ENCODE peak calls at places on chromosomes 3 and 15, in nine cellular contexts. One of them, this sample, is unnamed.

GRCh38 chr15:101490922-101491738 is 1.6 kb upstream of the PCSK6 start:
- DNase-seq in fibroblast of lung: no peak
- DNase-seq in A549: no peak
- DNase-seq in bronchial epithelial cell: peak; percentile 26
- DNase-seq in breast epithelium: no peak
- DNase-seq in GM12878: no peak
- DNase-seq in GM12865: no peak
- DNase-seq in ascending aorta: peak; percentile 45
- DNase-seq in cardiac fibroblast: peak; percentile 6
- DNase-seq in this sample: no peak

GRCh38 chr3:50539887-50540286 is 27.7 kb downstream of the C3orf18 start:
- DNase-seq in fibroblast of lung: no peak
- DNase-seq in A549: no peak
- DNase-seq in bronchial epithelial cell: peak; percentile 53
- DNase-seq in breast epithelium: peak; percentile 65
- DNase-seq in GM12878: no peak
- DNase-seq in GM12865: no peak
- DNase-seq in ascending aorta: no peak
- DNase-seq in cardiac fibroblast: no peak
- DNase-seq in this sample: no peak

GRCh38 chr15:52649686-52650085 is 29.5 kb downstream of the ATOSA start:
- DNase-seq in fibroblast of lung: no peak
- DNase-seq in A549: no peak
- DNase-seq in bronchial epithelial cell: no peak
- DNase-seq in breast epithelium: no peak
- DNase-seq in GM12878: no peak
- DNase-seq in GM12865: no peak
- DNase-seq in ascending aorta: no peak
- DNase-seq in cardiac fibroblast: peak; percentile 57
- DNase-seq in this sample: no peak

GRCh38 chr3:12822725-12823373 is 18.5 kb downstream of the RPL32 start:
- DNase-seq in fibroblast of lung: no peak
- DNase-seq in A549: peak; percentile 53
- DNase-seq in bronchial epithelial cell: peak; percentile 57
- DNase-seq in breast epithelium: no peak
- DNase-seq in GM12878: no peak
- DNase-seq in GM12865: no peak
- DNase-seq in ascending aorta: no peak
- DNase-seq in cardiac fibroblast: peak; percentile 50
- DNase-seq in this sample: no peak

GRCh38 chr15:91866371-91866905 is 12.9 kb downstream of the SLCO3A1 start:
- DNase-seq in fibroblast of lung: peak; percentile 75
- DNase-seq in A549: no peak
- DNase-seq in bronchial epithelial cell: peak; percentile 89
- DNase-seq in breast epithelium: peak; percentile 88
- DNase-seq in GM12878: no peak
- DNase-seq in GM12865: no peak
- DNase-seq in ascending aorta: no peak
- DNase-seq in cardiac fibroblast: no peak
- DNase-seq in this sample: no peak

GRCh38 chr3:26191556-26191955 is 401.7 kb downstream of the OXSM start:
- DNase-seq in fibroblast of lung: no peak
- DNase-seq in A549: no peak
- DNase-seq in bronchial epithelial cell: no peak
- DNase-seq in breast epithelium: no peak
- DNase-seq in GM12878: no peak
- DNase-seq in GM12865: no peak
- DNase-seq in ascending aorta: no peak
- DNase-seq in cardiac fibroblast: no peak
- DNase-seq in this sample: no peak

GRCh38 chr15:79635149-79635771 is 203.1 kb downstream of the MINAR1 start:
- DNase-seq in fibroblast of lung: no peak
- DNase-seq in A549: no peak
- DNase-seq in bronchial epithelial cell: no peak
- DNase-seq in breast epithelium: no peak
- DNase-seq in GM12878: no peak
- DNase-seq in GM12865: no peak
- DNase-seq in ascending aorta: no peak
- DNase-seq in cardiac fibroblast: no peak
- DNase-seq in this sample: no peak

GRCh38 chr3:155647988-155648591 is 96.8 kb downstream of the PLCH1 start:
- DNase-seq in fibroblast of lung: no peak
- DNase-seq in A549: no peak
- DNase-seq in bronchial epithelial cell: no peak
- DNase-seq in breast epithelium: no peak
- DNase-seq in GM12878: no peak
- DNase-seq in GM12865: no peak
- DNase-seq in ascending aorta: no peak
- DNase-seq in cardiac fibroblast: no peak
- DNase-seq in this sample: no peak

GRCh38 chr3:9352917-9353823 is 9.7 kb upstream of the THUMPD3 start:
- DNase-seq in fibroblast of lung: peak; percentile 62
- DNase-seq in A549: peak; percentile 71
- DNase-seq in bronchial epithelial cell: peak; percentile 71
- DNase-seq in breast epithelium: peak; percentile 50
- DNase-seq in GM12878: peak; percentile 9
- DNase-seq in GM12865: peak; percentile 58
- DNase-seq in ascending aorta: peak; percentile 80
- DNase-seq in cardiac fibroblast: peak; percentile 79
- DNase-seq in this sample: peak; percentile 64

GRCh38 chr3:170437696-170438407 is 19.2 kb downstream of the CLDN11 start:
- DNase-seq in fibroblast of lung: no peak
- DNase-seq in A549: no peak
- DNase-seq in bronchial epithelial cell: no peak
- DNase-seq in breast epithelium: no peak
- DNase-seq in GM12878: no peak
- DNase-seq in GM12865: no peak
- DNase-seq in ascending aorta: no peak
- DNase-seq in cardiac fibroblast: no peak
- DNase-seq in this sample: no peak

GRCh38 chr3:16378415-16378814 is 113.4 kb downstream of the OXNAD1 start:
- DNase-seq in fibroblast of lung: no peak
- DNase-seq in A549: no peak
- DNase-seq in bronchial epithelial cell: no peak
- DNase-seq in breast epithelium: no peak
- DNase-seq in GM12878: no peak
- DNase-seq in GM12865: peak; percentile 21
- DNase-seq in ascending aorta: no peak
- DNase-seq in cardiac fibroblast: no peak
- DNase-seq in this sample: no peak

GRCh38 chr15:38611228-38611627 is 46.6 kb upstream of the RASGRP1 start:
- DNase-seq in fibroblast of lung: no peak
- DNase-seq in A549: no peak
- DNase-seq in bronchial epithelial cell: no peak
- DNase-seq in breast epithelium: no peak
- DNase-seq in GM12878: no peak
- DNase-seq in GM12865: no peak
- DNase-seq in ascending aorta: no peak
- DNase-seq in cardiac fibroblast: no peak
- DNase-seq in this sample: no peak

GRCh38 chr3:197256836-197257444 is 41.5 kb downstream of the DLG1 start:
- DNase-seq in fibroblast of lung: peak; percentile 49
- DNase-seq in A549: no peak
- DNase-seq in bronchial epithelial cell: peak; percentile 57
- DNase-seq in breast epithelium: no peak
- DNase-seq in GM12878: no peak
- DNase-seq in GM12865: peak; percentile 65
- DNase-seq in ascending aorta: no peak
- DNase-seq in cardiac fibroblast: peak; percentile 77
- DNase-seq in this sample: peak; percentile 12
- TF ChIP-seq CTCF in fibroblast of lung: peak; percentile 62
- TF ChIP-seq CTCF in A549: peak; percentile 62
- TF ChIP-seq CTCF in bronchial epithelial cell: peak; percentile 34
- TF ChIP-seq CTCF in breast epithelium: peak; percentile 69
- TF ChIP-seq CTCF in GM12878: peak; percentile 56
- TF ChIP-seq CTCF in GM12865: peak; percentile 42
- TF ChIP-seq CTCF in ascending aorta: peak; percentile 70
- TF ChIP-seq CTCF in cardiac fibroblast: peak; percentile 56
- TF ChIP-seq CTCF in this sample: peak; percentile 24

GRCh38 chr15:80695099-80695910 is at the start of gene ABHD17C:
- DNase-seq in fibroblast of lung: peak; percentile 72
- DNase-seq in A549: peak; percentile 60
- DNase-seq in bronchial epithelial cell: no peak
- DNase-seq in breast epithelium: peak; percentile 18
- DNase-seq in GM12878: no peak
- DNase-seq in GM12865: peak; percentile 70
- DNase-seq in ascending aorta: peak; percentile 69
- DNase-seq in cardiac fibroblast: peak; percentile 69
- DNase-seq in this sample: peak; percentile 84

GRCh38 chr15:80697316-80697715 is 2.2 kb downstream of the ABHD17C start:
- DNase-seq in fibroblast of lung: no peak
- DNase-seq in A549: no peak
- DNase-seq in bronchial epithelial cell: no peak
- DNase-seq in breast epithelium: no peak
- DNase-seq in GM12878: no peak
- DNase-seq in GM12865: no peak
- DNase-seq in ascending aorta: no peak
- DNase-seq in cardiac fibroblast: no peak
- DNase-seq in this sample: no peak

GRCh38 chr15:80693682-80694623 is 1.2 kb upstream of the ABHD17C start:
- DNase-seq in fibroblast of lung: no peak
- DNase-seq in A549: peak; percentile 32
- DNase-seq in bronchial epithelial cell: no peak
- DNase-seq in breast epithelium: no peak
- DNase-seq in GM12878: no peak
- DNase-seq in GM12865: peak; percentile 17
- DNase-seq in ascending aorta: no peak
- DNase-seq in cardiac fibroblast: no peak
- DNase-seq in this sample: no peak

GRCh38 chr15:80694624-80695098 is 449 bp upstream of the ABHD17C start:
- DNase-seq in fibroblast of lung: peak; percentile 48
- DNase-seq in A549: peak; percentile 72
- DNase-seq in bronchial epithelial cell: no peak
- DNase-seq in breast epithelium: no peak
- DNase-seq in GM12878: no peak
- DNase-seq in GM12865: peak; percentile 48
- DNase-seq in ascending aorta: no peak
- DNase-seq in cardiac fibroblast: peak; percentile 50
- DNase-seq in this sample: peak; percentile 31

DNA sequence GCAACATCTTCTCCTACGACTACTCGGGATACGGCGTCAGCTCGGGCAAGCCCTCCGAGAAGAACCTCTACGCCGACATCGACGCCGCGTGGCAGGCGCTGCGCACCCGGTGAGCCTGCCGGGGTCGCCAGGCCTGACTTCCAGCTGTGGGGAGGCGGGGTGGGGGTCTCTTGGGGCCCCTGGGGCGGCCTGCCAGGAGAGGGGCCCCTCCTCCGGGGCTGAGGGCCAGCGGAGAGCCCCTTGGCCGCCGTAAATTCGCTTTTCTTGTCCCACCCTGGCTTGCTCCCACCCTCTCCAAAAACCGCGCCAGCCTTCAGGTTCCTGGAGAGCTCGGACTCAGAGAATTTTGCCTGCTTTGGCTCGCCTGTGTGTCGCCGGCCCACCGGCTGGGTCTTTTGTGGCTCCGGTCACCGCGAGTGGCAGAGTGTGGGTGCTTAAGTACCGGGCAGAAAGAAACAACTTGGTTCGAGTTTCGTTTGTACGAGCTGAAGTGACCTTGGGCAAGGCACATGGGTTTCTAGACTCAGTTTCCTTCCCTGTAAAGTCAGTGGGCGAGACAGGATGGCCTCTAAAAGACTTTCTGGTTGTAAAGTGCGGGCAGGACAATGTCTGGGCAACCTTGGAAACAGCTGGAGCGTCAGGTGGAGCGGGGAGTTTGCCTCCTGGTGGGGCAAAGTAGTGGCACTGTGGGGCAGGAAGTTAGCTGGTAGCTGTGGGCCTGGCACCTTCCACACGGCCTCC is 971 bp downstream of the ABHD17C start:
- DNase-seq in fibroblast of lung: peak; percentile 22
- DNase-seq in A549: peak; percentile 94
- DNase-seq in bronchial epithelial cell: peak; percentile 51
- DNase-seq in breast epithelium: peak; percentile 20
- DNase-seq in GM12878: no peak
- DNase-seq in GM12865: peak; percentile 16
- DNase-seq in ascending aorta: no peak
- DNase-seq in cardiac fibroblast: peak; percentile 34
- DNase-seq in this sample: no peak
- TF ChIP-seq CTCF in fibroblast of lung: peak; percentile 40
- TF ChIP-seq CTCF in A549: peak; percentile 40
- TF ChIP-seq CTCF in bronchial epithelial cell: peak; percentile 85
- TF ChIP-seq CTCF in breast epithelium: peak; percentile 22
- TF ChIP-seq CTCF in GM12878: peak; percentile 17
- TF ChIP-seq CTCF in GM12865: no peak
- TF ChIP-seq CTCF in ascending aorta: no peak
- TF ChIP-seq CTCF in cardiac fibroblast: peak; percentile 41
- TF ChIP-seq CTCF in this sample: no peak

GRCh38 chr15:35545316-35545824 is 595 bp downstream of the DPH6 start:
- DNase-seq in fibroblast of lung: peak; percentile 72
- DNase-seq in A549: peak; percentile 5
- DNase-seq in bronchial epithelial cell: peak; percentile 48
- DNase-seq in breast epithelium: no peak
- DNase-seq in GM12878: peak; percentile 16
- DNase-seq in GM12865: peak; percentile 63
- DNase-seq in ascending aorta: peak; percentile 78
- DNase-seq in cardiac fibroblast: peak; percentile 70
- DNase-seq in this sample: peak; percentile 6

GRCh38 chr15:35546581-35547381 is 816 bp upstream of the DPH6 start:
- DNase-seq in fibroblast of lung: peak; percentile 12
- DNase-seq in A549: no peak
- DNase-seq in bronchial epithelial cell: no peak
- DNase-seq in breast epithelium: no peak
- DNase-seq in GM12878: no peak
- DNase-seq in GM12865: no peak
- DNase-seq in ascending aorta: no peak
- DNase-seq in cardiac fibroblast: no peak
- DNase-seq in this sample: no peak

GRCh38 chr15:35547775-35548364 is 1.9 kb upstream of the DPH6 start:
- DNase-seq in fibroblast of lung: no peak
- DNase-seq in A549: no peak
- DNase-seq in bronchial epithelial cell: no peak
- DNase-seq in breast epithelium: no peak
- DNase-seq in GM12878: no peak
- DNase-seq in GM12865: peak; percentile 2
- DNase-seq in ascending aorta: no peak
- DNase-seq in cardiac fibroblast: no peak
- DNase-seq in this sample: no peak

GRCh38 chr15:35548435-35548834 is 2.5 kb upstream of the DPH6 start:
- DNase-seq in fibroblast of lung: peak; percentile 17
- DNase-seq in A549: no peak
- DNase-seq in bronchial epithelial cell: peak; percentile 33
- DNase-seq in breast epithelium: no peak
- DNase-seq in GM12878: no peak
- DNase-seq in GM12865: no peak
- DNase-seq in ascending aorta: no peak
- DNase-seq in cardiac fibroblast: peak; percentile 4
- DNase-seq in this sample: no peak

GRCh38 chr15:35545825-35546580 is at the start of gene DPH6:
- DNase-seq in fibroblast of lung: peak; percentile 86
- DNase-seq in A549: peak; percentile 14
- DNase-seq in bronchial epithelial cell: peak; percentile 65
- DNase-seq in breast epithelium: peak; percentile 60
- DNase-seq in GM12878: peak; percentile 46
- DNase-seq in GM12865: peak; percentile 94
- DNase-seq in ascending aorta: peak; percentile 90
- DNase-seq in cardiac fibroblast: peak; percentile 83
- DNase-seq in this sample: peak; percentile 81
- TF ChIP-seq CTCF in fibroblast of lung: peak; percentile 8
- TF ChIP-seq CTCF in A549: no peak
- TF ChIP-seq CTCF in bronchial epithelial cell: no peak
- TF ChIP-seq CTCF in breast epithelium: no peak
- TF ChIP-seq CTCF in GM12878: no peak
- TF ChIP-seq CTCF in GM12865: no peak
- TF ChIP-seq CTCF in ascending aorta: no peak
- TF ChIP-seq CTCF in cardiac fibroblast: peak; percentile 0
- TF ChIP-seq CTCF in this sample: no peak

GRCh38 chr3:195909294-195909644 is 918 bp upstream of the TNK2 start:
- DNase-seq in fibroblast of lung: no peak
- DNase-seq in A549: peak; percentile 18
- DNase-seq in bronchial epithelial cell: no peak
- DNase-seq in breast epithelium: no peak
- DNase-seq in GM12878: no peak
- DNase-seq in GM12865: no peak
- DNase-seq in ascending aorta: no peak
- DNase-seq in cardiac fibroblast: no peak
- DNase-seq in this sample: no peak
- TF ChIP-seq CTCF in fibroblast of lung: no peak
- TF ChIP-seq CTCF in A549: peak; percentile 5
- TF ChIP-seq CTCF in bronchial epithelial cell: no peak
- TF ChIP-seq CTCF in breast epithelium: no peak
- TF ChIP-seq CTCF in GM12878: no peak
- TF ChIP-seq CTCF in GM12865: no peak
- TF ChIP-seq CTCF in ascending aorta: no peak
- TF ChIP-seq CTCF in cardiac fibroblast: no peak
- TF ChIP-seq CTCF in this sample: peak; percentile 14